ENCODE peak calls at places on chromosomes 12 and 14, in seven cellular contexts. I, G, H, M, Z, F and R are unnamed samples.
A peak's percentile ranks its signal among the peaks of the same experiment; 100 is the strongest.

GRCh38 chr14:81384900-81385299 is 15.2 kb downstream of the STON2 start:
- DNase-seq in I (no peak), G (no peak), H (no peak), M (peak; percentile 92), Z (no peak), F (no peak), R (no peak)

GRCh38 chr12:96606134-96606533 is 116.8 kb downstream of the CFAP54 start:
- DNase-seq in I (no peak), G (no peak), H (no peak), M (no peak), Z (no peak), F (no peak), R (no peak)

GRCh38 chr12:64747681-64748080 is 11.5 kb downstream of the GNS start:
- DNase-seq in I (no peak), G (no peak), H (no peak), M (no peak), Z (no peak), F (no peak), R (no peak)

GRCh38 chr14:50083467-50084337 is 32.7 kb downstream of the VCPKMT start:
- DNase-seq in I (peak; percentile 22), G (no peak), H (no peak), M (no peak), Z (no peak), F (peak; percentile 78), R (no peak)

GRCh38 chr12:124930576-124930975 is 16.1 kb upstream of the UBC start:
- DNase-seq in I (no peak), G (no peak), H (no peak), M (no peak), Z (no peak), F (no peak), R (no peak)

GRCh38 chr14:102996941-102997340 is 60.4 kb downstream of the CDC42BPB start:
- DNase-seq in I (no peak), G (no peak), H (no peak), M (no peak), Z (no peak), F (no peak), R (no peak)

GRCh38 chr12:5830121-5830520 is 114.9 kb downstream of the ANO2 start:
- DNase-seq in I (no peak), G (peak; percentile 2), H (no peak), M (no peak), Z (no peak), F (no peak), R (no peak)

GRCh38 chr12:71840226-71840847 is 778 bp downstream of the TBC1D15 start:
- DNase-seq in I (no peak), G (peak; percentile 28), H (no peak), M (no peak), Z (no peak), F (no peak), R (no peak)

GRCh38 chr12:42641231-42641630 is 51.7 kb upstream of the PRICKLE1 start:
- DNase-seq in I (no peak), G (no peak), H (no peak), M (no peak), Z (no peak), F (no peak), R (no peak)

GRCh38 chr12:96876966-96877365 is 30.1 kb upstream of the NEDD1 start:
- DNase-seq in I (no peak), G (no peak), H (no peak), M (no peak), Z (no peak), F (no peak), R (no peak)

GRCh38 chr12:132106921-132107320 is 37.2 kb downstream of the DDX51 start:
- DNase-seq in I (no peak), G (no peak), H (no peak), M (no peak), Z (no peak), F (no peak), R (no peak)

GRCh38 chr12:28941248-28941647 is 207.8 kb upstream of the FAR2 start:
- DNase-seq in I (no peak), G (no peak), H (no peak), M (no peak), Z (no peak), F (no peak), R (no peak)

GRCh38 chr14:103031956-103032355 is 25.4 kb downstream of the CDC42BPB start:
- DNase-seq in I (no peak), G (no peak), H (no peak), M (no peak), Z (no peak), F (no peak), R (no peak)

GRCh38 chr12:43964966-43965365 is 129.1 kb downstream of the TMEM117 start:
- DNase-seq in I (no peak), G (no peak), H (no peak), M (no peak), Z (no peak), F (no peak), R (no peak)

GRCh38 chr12:102406033-102406584 is 74.3 kb downstream of the IGF1 start:
- DNase-seq in I (no peak), G (no peak), H (no peak), M (no peak), Z (peak; percentile 47), F (no peak), R (no peak)

GRCh38 chr14:51449666-51450061 is 202.0 kb upstream of the FRMD6 start:
- DNase-seq in I (no peak), G (no peak), H (no peak), M (no peak), Z (no peak), F (no peak), R (no peak)